ENCODE peak calls at places on chromosomes 4 and X, in seven cellular contexts. N is H9; M is astrocyte; K is GM23248; L is ovary; P is neural progenitor cell; V is CD4-positive, alpha-beta T cell. R is an unnamed sample.

GRCh38 chrX:150833454-150834056 is 64.9 kb downstream of the CD99L2 start:
- DNase-seq in K (no peak), N (no peak), V (no peak), P (no peak), L (no peak), M (no peak), R (no peak)

GRCh38 chr4:7721984-7722551 is 217.6 kb downstream of the AFAP1 start:
- DNase-seq in V (no peak), K (no peak), N (no peak), P (no peak), M (no peak), L (no peak), R (no peak)

GRCh38 chr4:2837904-2838496 is 5.6 kb upstream of the ADD1 start:
- DNase-seq in N (no peak), M (no peak), P (no peak), V (peak), K (peak), L (peak), R (peak)

GRCh38 chr4:32423267-32423666 is 1703.1 kb downstream of the PCDH7 start:
- DNase-seq in L (no peak), N (no peak), P (no peak), V (no peak), M (no peak), K (no peak), R (no peak)

GRCh38 chr4:11669156-11669555 is 240.5 kb upstream of the HS3ST1 start:
- DNase-seq in P (no peak), V (no peak), K (no peak), L (no peak), M (peak), N (no peak), R (no peak)

GRCh38 chr4:51831133-51831532 is 11.8 kb upstream of the DCUN1D4 start:
- DNase-seq in K (peak), P (peak), L (peak), M (no peak), V (peak), N (peak), R (no peak)

GRCh38 chrX:16745659-16746058 is 26.2 kb downstream of the SYAP1 start:
- DNase-seq in L (no peak), M (no peak), V (no peak), N (no peak), P (no peak), K (no peak), R (no peak)

GRCh38 chr4:157819693-157820464 is 352.9 kb downstream of the GASK1B start:
- DNase-seq in V (no peak), N (no peak), P (no peak), M (no peak), K (no peak), L (no peak), R (no peak)

GRCh38 chr4:8503801-8504200 is 63.2 kb downstream of the TRMT44 start:
- DNase-seq in V (no peak), L (no peak), M (no peak), K (no peak), N (no peak), P (no peak), R (no peak)

GRCh38 chr4:94519925-94520789 is 68.4 kb downstream of the PDLIM5 start:
- DNase-seq in L (no peak), N (no peak), M (no peak), P (no peak), V (no peak), K (no peak), R (no peak)

GRCh38 chrX:72712094-72712755 is 1.9 kb downstream of the PHKA1 start:
- DNase-seq in N (no peak), M (no peak), K (peak), L (no peak), P (no peak), V (no peak), R (no peak)

GRCh38 chr4:15779336-15779735 is 1.2 kb downstream of the CD38 start:
- DNase-seq in M (peak), P (peak), K (peak), L (no peak), V (no peak), N (peak), R (no peak)

GRCh38 chr4:119646347-119647071 is 17.9 kb upstream of the PDE5A start:
- DNase-seq in L (no peak), K (peak), N (no peak), P (no peak), M (peak), V (no peak), R (no peak)

GRCh38 chrX:144681501-144681900 is 565.8 kb upstream of the SPANXN1 start:
- DNase-seq in M (no peak), K (no peak), L (no peak), P (no peak), N (no peak), V (no peak), R (no peak)

GRCh38 chrX:24392709-24393108 is 32.3 kb downstream of the SUPT20HL1 start:
- DNase-seq in K (peak), P (no peak), M (no peak), N (no peak), L (no peak), V (no peak), R (no peak)

GRCh38 chr4:38091636-38092035 is 131.4 kb downstream of the PTTG2 start:
- DNase-seq in M (peak), K (peak), V (no peak), P (no peak), N (no peak), L (no peak), R (no peak)

GRCh38 chrX:17629519-17629918 is 107.8 kb upstream of the SCML1 start:
- DNase-seq in N (no peak), V (no peak), P (no peak), M (no peak), K (no peak), L (no peak), R (no peak)

GRCh38 chr4:24070117-24070516 is 180.3 kb upstream of the PPARGC1A start:
- DNase-seq in N (no peak), M (peak), K (peak), P (no peak), L (no peak), V (no peak), R (no peak)

GRCh38 chr4:135804785-135805184 is 1603.2 kb upstream of the PABPC4L start:
- DNase-seq in P (no peak), N (no peak), L (no peak), M (no peak), V (no peak), K (no peak), R (no peak)

GRCh38 chrX:12013220-12013619 is 125.1 kb upstream of the FRMPD4 start:
- DNase-seq in M (peak), N (no peak), P (no peak), K (peak), V (no peak), L (no peak), R (no peak)

GRCh38 chr4:113784497-113785254 is 23.1 kb upstream of the CAMK2D start:
- DNase-seq in P (no peak), K (peak), L (no peak), V (no peak), N (no peak), M (peak), R (no peak)

GRCh38 chrX:41475166-41475565 is 28.0 kb downstream of the NYX start:
- DNase-seq in L (no peak), K (no peak), P (peak), N (peak), M (no peak), V (no peak), R (no peak)

GRCh38 chr4:88725143-88725542 is 27.5 kb upstream of the NAP1L5 start:
- DNase-seq in N (no peak), M (no peak), P (no peak), V (no peak), K (no peak), L (no peak), R (no peak)

GRCh38 chr4:144955104-144955503 is 142.9 kb downstream of the ANAPC10 start:
- DNase-seq in K (no peak), P (no peak), M (no peak), N (no peak), L (no peak), V (no peak), R (no peak)

GRCh38 chrX:13013353-13014110 is 30.9 kb downstream of the FAM9C start:
- DNase-seq in L (no peak), M (no peak), N (no peak), V (no peak), K (no peak), P (no peak), R (no peak)

GRCh38 chr4:166202991-166203390 is 330.0 kb downstream of the TLL1 start:
- DNase-seq in L (no peak), P (peak), N (peak), M (no peak), K (no peak), V (no peak), R (no peak)

GRCh38 chr4:149113804-149114430 is 671.7 kb upstream of the NR3C2 start:
- DNase-seq in N (no peak), K (peak), M (peak), V (no peak), L (no peak), P (no peak), R (no peak)
- H3K27ac ChIP-seq in N (no peak), K (peak), M (peak), V (no peak), L (no peak), P (no peak), R (no peak)

GRCh38 chrX:44232100-44232499 is 111.4 kb downstream of the EFHC2 start:
- DNase-seq in V (no peak), L (no peak), M (no peak), P (no peak), K (no peak), N (no peak), R (no peak)
- H3K27ac ChIP-seq in V (no peak), L (no peak), M (no peak), P (no peak), K (no peak), N (no peak), R (peak)

DNA sequence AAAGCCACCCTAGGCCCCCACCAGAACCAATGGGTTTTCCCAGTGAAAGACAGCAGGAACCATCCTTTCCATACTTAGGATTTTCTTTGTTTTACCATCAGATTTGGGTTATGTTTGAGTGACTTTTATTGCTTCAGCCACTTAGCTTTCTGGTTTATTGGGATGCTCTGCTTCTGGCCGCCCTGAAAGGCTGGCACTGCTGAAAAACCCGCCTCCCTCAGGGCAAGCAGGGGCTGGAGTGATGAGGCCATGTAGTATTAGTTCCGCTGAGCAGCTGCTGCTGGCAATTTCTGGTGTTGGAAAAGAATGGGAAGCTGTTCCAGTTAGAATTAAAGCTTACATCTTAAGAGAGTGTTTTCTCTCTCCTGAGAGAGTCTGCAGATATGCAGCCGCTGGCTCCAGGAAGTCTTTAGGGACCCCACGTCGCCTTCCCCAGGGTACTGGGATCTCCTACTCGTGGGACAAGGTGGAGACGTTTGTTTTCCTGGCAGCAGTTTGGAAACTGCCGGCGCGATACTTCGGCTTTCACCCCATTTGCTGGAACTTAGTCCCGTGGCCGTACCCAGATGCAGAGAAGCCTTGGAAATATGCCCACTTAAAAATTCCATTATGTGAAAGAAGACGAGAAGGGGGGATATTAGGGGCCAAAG is 72.4 kb downstream of the TMEM131L start:
- DNase-seq in P (no peak), L (no peak), V (no peak), K (peak), M (no peak), N (no peak), R (peak)
- H3K27ac ChIP-seq in P (peak), L (no peak), V (no peak), K (no peak), M (no peak), N (no peak), R (peak)

GRCh38 chr4:153152453-153153338 is 51.5 kb upstream of the TRIM2 start:
- DNase-seq in V (peak), P (peak), N (no peak), M (peak), K (peak), L (peak), R (peak)
- H3K27ac ChIP-seq in V (peak), P (no peak), N (no peak), M (no peak), K (no peak), L (no peak), R (peak)